ENCODE peak calls at places on chromosomes 1 and 21, in four cellular contexts. L, B, I and X are unnamed samples.

GRCh38 chr1:13228343-13228781 is 2.4 kb upstream of the PRAMEF18 start:
- DNase-seq in B (no peak), L (peak; percentile 19), I (no peak), X (peak; percentile 48)

GRCh38 chr21:44513389-44514217 is 26.4 kb downstream of the KRTAP10-1 start:
- DNase-seq in I (no peak), L (no peak), B (no peak), X (no peak)

GRCh38 chr1:155127105-155127671 is 488 bp upstream of the EFNA1 start:
- DNase-seq in B (no peak), L (no peak), I (peak; percentile 99), X (no peak)

GRCh38 chr1:221829327-221830011 is 87.6 kb upstream of the DUSP10 start:
- DNase-seq in B (no peak), I (no peak), L (no peak), X (peak; percentile 54)

GRCh38 chr21:43268086-43268803 is 99.4 kb downstream of the CRYAA start:
- DNase-seq in B (no peak), L (no peak), I (peak; percentile 39), X (no peak)

GRCh38 chr21:31394309-31394708 is 50.2 kb upstream of the TIAM1 start:
- DNase-seq in L (no peak), I (no peak), B (no peak), X (no peak)

GRCh38 chr1:192771341-192771740 is 37.5 kb upstream of the RGS2 start:
- DNase-seq in L (no peak), B (no peak), I (no peak), X (no peak)

GRCh38 chr21:34613679-34614442 is 1.1 kb downstream of the RCAN1 start:
- DNase-seq in I (no peak), L (peak; percentile 34), B (no peak), X (no peak)

GRCh38 chr1:37828410-37829074 is 20.5 kb upstream of the YRDC start:
- DNase-seq in L (no peak), I (no peak), B (no peak), X (no peak)

GRCh38 chr1:89866568-89866967 is 45.7 kb downstream of the LRRC8D start:
- DNase-seq in B (no peak), L (no peak), I (no peak), X (no peak)

GRCh38 chr1:21175324-21175669 is 1.4 kb downstream of the EIF4G3 start:
- DNase-seq in B (no peak), I (no peak), L (no peak), X (no peak)

GRCh38 chr1:156874142-156874541 is 13.5 kb downstream of the NTRK1 start:
- DNase-seq in I (no peak), L (no peak), B (no peak), X (no peak)

GRCh38 chr1:156873659-156874058 is 13.0 kb downstream of the NTRK1 start:
- DNase-seq in L (no peak), I (no peak), B (no peak), X (no peak)

GRCh38 chr1:156869455-156869854 is 8.8 kb downstream of the NTRK1 start:
- DNase-seq in B (no peak), I (no peak), L (peak; percentile 66), X (no peak)

GRCh38 chr1:156868341-156868740 is 7.7 kb downstream of the NTRK1 start:
- DNase-seq in L (no peak), B (no peak), I (no peak), X (no peak)

DNA sequence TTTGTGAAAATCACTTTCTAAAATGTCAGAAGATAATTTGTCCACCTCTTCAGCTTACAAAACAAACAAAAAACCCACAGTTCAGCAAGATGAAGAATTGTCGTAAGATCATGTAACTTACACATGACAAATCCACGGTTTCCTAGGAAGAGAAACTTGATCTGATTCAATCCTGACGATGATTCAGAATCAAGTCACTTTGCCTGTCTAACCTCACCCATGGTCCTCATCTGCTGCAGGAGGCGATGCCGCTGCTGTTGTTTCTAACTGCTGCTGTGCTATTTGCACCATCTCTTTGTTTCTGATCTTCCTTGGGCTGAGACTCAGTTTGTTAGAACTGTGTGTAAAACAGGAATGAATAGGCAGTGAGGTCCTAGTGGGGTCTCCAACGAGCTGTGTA is 10.1 kb downstream of the NTRK1 start:
- DNase-seq in B (no peak), I (no peak), L (no peak), X (peak; percentile 54)
- TF ChIP-seq CHD4 in B (no peak), I (no peak), L (no peak), X (no peak)

DNA sequence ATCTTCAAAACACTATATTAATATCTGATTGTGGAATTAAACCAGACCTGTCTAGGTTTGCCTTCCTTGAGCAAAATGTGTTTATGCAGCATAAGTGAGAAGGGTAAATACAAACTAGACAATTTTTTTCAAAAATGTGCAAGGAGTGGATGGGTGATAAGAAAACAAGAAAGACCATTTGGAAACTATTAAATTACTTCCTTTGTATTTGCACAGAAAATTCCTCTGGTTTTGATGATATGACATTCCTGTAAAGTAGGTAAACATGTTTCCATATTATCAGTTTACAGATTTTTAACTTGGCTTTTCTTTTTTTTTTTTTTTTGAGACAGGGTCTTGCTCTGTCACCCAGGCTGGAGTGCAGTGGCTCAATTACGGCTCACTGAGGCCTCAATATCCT is 24.8 kb upstream of the SLC30A1 start:
- DNase-seq in B (no peak), I (no peak), L (no peak), X (no peak)
- H3K4me1 ChIP-seq in B (peaks cover 15% of the 10 kb centered on the region), I (peaks cover 71% of the 10 kb centered on the region), L (peaks cover 10% of the 10 kb centered on the region), X (peaks cover 18% of the 10 kb centered on the region)

GRCh38 chr1:177632923-177633322 is 336.9 kb downstream of the SEC16B start:
- DNase-seq in L (no peak), I (no peak), B (no peak), X (no peak)

GRCh38 chr1:177627148-177627910 is 342.5 kb downstream of the SEC16B start:
- DNase-seq in B (no peak), L (no peak), I (no peak), X (no peak)

GRCh38 chr1:177631770-177632169 is 338.1 kb downstream of the SEC16B start:
- DNase-seq in I (no peak), B (no peak), L (no peak), X (no peak)

DNA sequence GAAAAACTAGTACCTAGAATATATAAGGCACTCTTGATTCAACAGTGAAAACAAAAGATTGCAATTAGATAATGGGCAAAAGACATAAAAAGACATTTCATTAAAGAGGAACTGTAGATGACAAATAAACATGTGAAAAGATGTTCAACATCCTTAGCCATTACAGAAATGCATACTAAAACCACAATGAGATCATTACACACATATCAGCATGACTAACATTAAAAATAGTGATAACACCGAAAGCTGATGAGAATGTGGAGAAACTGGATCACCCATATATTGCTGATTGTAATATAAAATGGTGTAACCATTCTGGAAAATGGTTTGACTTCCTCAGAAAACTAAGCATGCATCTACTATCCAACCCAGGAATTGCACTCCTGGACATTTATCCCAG is 340.3 kb downstream of the SEC16B start:
- DNase-seq in B (no peak), L (no peak), I (no peak), X (no peak)
- TF ChIP-seq CHD4 in B (no peak), L (no peak), I (no peak), X (no peak)

GRCh38 chr1:223832637-223832943 is 13.2 kb downstream of the TP53BP2 start:
- DNase-seq in B (no peak), I (no peak), L (no peak), X (no peak)
- H3K4me1 ChIP-seq in B (peaks cover 4% of the 10 kb centered on the region), I (peaks cover 24% of the 10 kb centered on the region), L (peaks cover 10% of the 10 kb centered on the region), X (peaks cover 55% of the 10 kb centered on the region)

DNA sequence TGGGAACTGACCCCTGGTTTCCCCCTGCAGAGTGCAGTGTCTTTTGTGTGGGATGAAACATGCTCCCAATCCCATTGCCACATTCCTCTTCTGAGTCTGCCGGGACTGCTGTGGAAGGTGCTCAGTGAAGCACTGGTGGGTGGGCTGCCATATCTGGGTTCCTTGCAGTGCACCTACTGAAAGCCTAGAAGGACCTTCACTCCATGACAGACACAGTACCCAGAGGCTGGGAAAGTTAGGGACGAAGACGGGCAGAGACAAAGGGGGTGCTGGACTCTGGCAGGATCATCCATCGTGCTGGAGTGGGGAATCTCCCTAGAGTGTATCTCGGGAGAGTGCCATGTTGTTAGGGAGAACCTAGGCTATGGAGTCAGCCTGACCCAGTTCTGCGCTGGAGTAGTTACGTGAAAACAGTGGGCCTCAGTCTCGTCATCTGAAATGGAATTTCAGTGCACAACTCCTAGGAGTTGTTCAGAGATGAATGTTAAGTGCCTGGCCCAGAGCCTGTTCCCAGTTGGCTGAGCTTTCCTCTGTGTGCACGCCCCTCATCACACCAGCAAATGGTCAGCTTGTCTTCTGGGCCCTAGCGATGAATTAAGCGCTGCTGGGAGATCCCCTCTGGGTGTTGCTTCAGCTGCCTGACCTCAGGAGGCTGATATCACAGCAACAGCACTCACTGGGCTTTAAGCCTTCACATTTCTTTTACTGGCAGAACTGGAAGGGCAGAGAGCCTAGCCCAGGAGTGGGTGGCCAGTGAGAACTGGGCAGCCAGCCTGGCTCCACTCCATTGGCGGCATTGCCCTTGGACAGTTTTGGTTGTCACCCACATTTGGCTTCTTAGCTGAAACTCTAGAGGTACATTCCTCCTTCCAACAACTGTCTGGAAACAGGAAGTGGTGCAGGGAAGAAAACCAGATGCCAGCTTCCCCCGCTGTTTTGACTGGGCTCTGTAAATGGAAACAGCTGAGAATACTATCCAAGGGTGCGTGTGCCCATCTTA is 479.8 kb upstream of the VAMP3 start:
- DNase-seq in B (no peak), L (no peak), I (no peak), X (no peak)
- TF ChIP-seq CHD4 in B (no peak), L (no peak), I (no peak), X (no peak)

GRCh38 chr1:54397980-54398379 is 8.2 kb downstream of the SSBP3 start:
- DNase-seq in B (no peak), L (no peak), I (no peak), X (no peak)

GRCh38 chr1:54398963-54399528 is 7.1 kb downstream of the SSBP3 start:
- DNase-seq in B (no peak), I (no peak), L (no peak), X (no peak)

GRCh38 chr1:54401799-54402198 is 4.4 kb downstream of the SSBP3 start:
- DNase-seq in I (no peak), B (no peak), L (no peak), X (no peak)

GRCh38 chr1:54399765-54400164 is 6.4 kb downstream of the SSBP3 start:
- DNase-seq in I (no peak), L (no peak), B (no peak), X (no peak)

GRCh38 chr1:54400321-54400720 is 5.9 kb downstream of the SSBP3 start:
- DNase-seq in L (no peak), I (no peak), B (no peak), X (no peak)
- H3K4me1 ChIP-seq in L (peaks cover 39% of the 10 kb centered on the region), I (peaks cover 40% of the 10 kb centered on the region), B (peaks cover 14% of the 10 kb centered on the region), X (no peaks in the 10 kb centered on the region)

GRCh38 chr1:7103322-7104052 is 318.2 kb downstream of the CAMTA1 start:
- DNase-seq in L (no peak), I (no peak), B (no peak), X (no peak)
- TF ChIP-seq CHD4 in L (no peak), I (no peak), B (peak; percentile 25), X (no peak)

GRCh38 chr1:40382110-40382464 is 8.6 kb downstream of the SMAP2 start:
- DNase-seq in B (no peak), L (no peak), I (no peak), X (no peak)

GRCh38 chr1:40381268-40382109 is 8.0 kb downstream of the SMAP2 start:
- DNase-seq in I (no peak), B (no peak), L (no peak), X (no peak)

GRCh38 chr1:40382601-40383000 is 9.1 kb downstream of the SMAP2 start:
- DNase-seq in B (no peak), L (no peak), I (no peak), X (no peak)

GRCh38 chr1:40379785-40380452 is 6.4 kb downstream of the SMAP2 start:
- DNase-seq in I (no peak), B (no peak), L (no peak), X (no peak)

GRCh38 chr1:40380817-40381216 is 7.3 kb downstream of the SMAP2 start:
- DNase-seq in I (no peak), B (no peak), L (no peak), X (no peak)
- H3K4me1 ChIP-seq in I (peaks cover 85% of the 10 kb centered on the region), B (peaks cover 64% of the 10 kb centered on the region), L (peaks cover 34% of the 10 kb centered on the region), X (peaks cover 7% of the 10 kb centered on the region)